ENCODE peak calls at places on chromosomes 13 and 19, in nine cellular contexts. N is amniotic epithelial cell; Q is neuronal stem cell; H is T-cell; C is GM19239; Z is stimulated activated CD4-positive, alpha-beta T cell treated with anti-CD3 and anti-CD28 coated beads, Interleukin-1b, Interleukin-23, amount 100 ng/mL, for 1 hour; D is ELR; W is activated CD4-positive, CD25-positive, alpha-beta regulatory T cell; O is frontal cortex. B is an unnamed sample.

GRCh38 chr19:51468545-51468920 is 9.8 kb upstream of the CEACAM18 start:
- DNase-seq in N (no peak), Q (no peak), H (no peak), C (no peak), Z (no peak), D (no peak), W (no peak), O (no peak), B (peak; percentile 12)

GRCh38 chr19:13007292-13008045 is 12.2 kb downstream of the NFIX start:
- DNase-seq in N (no peak), Q (no peak), H (no peak), C (no peak), Z (no peak), D (no peak), W (no peak), O (no peak), B (no peak)

GRCh38 chr19:18488403-18488723 is 33.5 kb downstream of the ELL start:
- DNase-seq in N (no peak), Q (no peak), H (no peak), C (no peak), Z (no peak), D (peak; percentile 54), W (no peak), O (no peak), B (no peak)

GRCh38 chr13:71067164-71067815 is 799.7 kb downstream of the DACH1 start:
- DNase-seq in N (no peak), Q (no peak), H (no peak), C (no peak), Z (no peak), D (no peak), W (no peak), O (no peak), B (no peak)

GRCh38 chr19:16342002-16342715 is 17.5 kb downstream of the KLF2 start:
- DNase-seq in N (no peak), Q (no peak), H (peak; percentile 57), C (no peak), Z (no peak), D (no peak), W (peak; percentile 13), O (no peak), B (no peak)

GRCh38 chr13:44141213-44141724 is 232.4 kb upstream of the SERP2 start:
- DNase-seq in N (no peak), Q (no peak), H (no peak), C (no peak), Z (no peak), D (no peak), W (no peak), O (no peak), B (no peak)

GRCh38 chr19:39082745-39083598 is 1.2 kb upstream of the ACP7 start:
- DNase-seq in N (no peak), Q (no peak), H (no peak), C (no peak), Z (no peak), D (peak; percentile 36), W (no peak), O (no peak), B (no peak)

GRCh38 chr13:63085851-63086250 is 1670.2 kb upstream of the PCDH20 start:
- DNase-seq in N (no peak), Q (no peak), H (no peak), C (no peak), Z (no peak), D (no peak), W (no peak), O (no peak), B (no peak)

GRCh38 chr19:13025819-13026477 is 30.7 kb downstream of the NFIX start:
- DNase-seq in N (no peak), Q (no peak), H (no peak), C (no peak), Z (no peak), D (no peak), W (no peak), O (no peak), B (no peak)

GRCh38 chr13:44417446-44417845 is 43.8 kb downstream of the SERP2 start:
- DNase-seq in N (no peak), Q (no peak), H (no peak), C (no peak), Z (no peak), D (no peak), W (no peak), O (no peak), B (no peak)

GRCh38 chr13:51339354-51339753 is at the start of gene SERPINE3:
- DNase-seq in N (peak; percentile 47), Q (no peak), H (no peak), C (no peak), Z (no peak), D (no peak), W (no peak), O (no peak), B (no peak)

GRCh38 chr19:15124572-15125231 is 17.5 kb downstream of the SYDE1 start:
- DNase-seq in N (no peak), Q (no peak), H (peak; percentile 5), C (no peak), Z (no peak), D (no peak), W (no peak), O (no peak), B (no peak)

GRCh38 chr13:75326173-75327131 is 155.5 kb downstream of the TBC1D4 start:
- DNase-seq in N (peak; percentile 82), Q (no peak), H (peak; percentile 29), C (peak; percentile 5), Z (peak; percentile 32), D (no peak), W (peak; percentile 13), O (no peak), B (no peak)

GRCh38 chr19:31483226-31483857 is 134.1 kb upstream of the TSHZ3 start:
- DNase-seq in N (no peak), Q (no peak), H (no peak), C (no peak), Z (no peak), D (no peak), W (no peak), O (no peak), B (no peak)

GRCh38 chr13:65913173-65913572 is 1317.0 kb downstream of the PCDH9 start:
- DNase-seq in N (peak; percentile 68), Q (no peak), H (no peak), C (no peak), Z (no peak), D (peak; percentile 89), W (no peak), O (no peak), B (no peak)

GRCh38 chr19:7968796-7969559 is 25.5 kb upstream of the TIMM44 start:
- DNase-seq in N (no peak), Q (no peak), H (no peak), C (no peak), Z (no peak), D (no peak), W (no peak), O (no peak), B (no peak)

GRCh38 chr13:94416454-94417080 is 62.9 kb downstream of the DCT start:
- DNase-seq in N (peak; percentile 79), Q (peak; percentile 40), H (no peak), C (no peak), Z (no peak), D (peak; percentile 44), W (no peak), O (no peak), B (no peak)

GRCh38 chr13:41311607-41312500 is 787 bp downstream of the NAA16 start:
- DNase-seq in N (peak; percentile 43), Q (peak; percentile 17), H (peak; percentile 35), C (no peak), Z (no peak), D (peak; percentile 78), W (peak; percentile 22), O (peak; percentile 37), B (no peak)

GRCh38 chr13:40408602-40409001 is 257.8 kb downstream of the FOXO1 start:
- DNase-seq in N (no peak), Q (no peak), H (no peak), C (no peak), Z (no peak), D (peak; percentile 86), W (no peak), O (no peak), B (no peak)

GRCh38 chr13:42628666-42629065 is 54.7 kb downstream of the TNFSF11 start:
- DNase-seq in N (no peak), Q (no peak), H (no peak), C (no peak), Z (no peak), D (no peak), W (no peak), O (no peak), B (no peak)

GRCh38 chr13:99315186-99315585 is 8.0 kb upstream of the GPR183 start:
- DNase-seq in N (no peak), Q (no peak), H (no peak), C (no peak), Z (no peak), D (no peak), W (no peak), O (no peak), B (no peak)

GRCh38 chr13:78601886-78602560 is 1.3 kb downstream of the POU4F1 start:
- DNase-seq in N (no peak), Q (no peak), H (no peak), C (no peak), Z (no peak), D (no peak), W (no peak), O (no peak), B (no peak)

B was measured in GDM1.